ENCODE peak calls at places on chromosomes 4 and X, in six cellular contexts. One of them, this sample, is unnamed.

GRCh38 chr4:88315460-88316017 is 31.2 kb upstream of the PPM1K start:
- DNase-seq in SK-N-SH: no peak
- DNase-seq in hepatocyte: no peak
- DNase-seq in OCI-LY7: no peak
- DNase-seq in MM.1S: no peak
- DNase-seq in neural progenitor cell: no peak
- DNase-seq in this sample: no peak

GRCh38 chr4:147799986-147800555 is 68.2 kb downstream of the ARHGAP10 start:
- DNase-seq in SK-N-SH: no peak
- DNase-seq in hepatocyte: no peak
- DNase-seq in OCI-LY7: no peak
- DNase-seq in MM.1S: peak
- DNase-seq in neural progenitor cell: peak
- DNase-seq in this sample: no peak

GRCh38 chrX:52271212-52271611 is 86.5 kb downstream of the MAGED4 start:
- DNase-seq in SK-N-SH: no peak
- DNase-seq in hepatocyte: peak
- DNase-seq in OCI-LY7: peak
- DNase-seq in MM.1S: peak
- DNase-seq in neural progenitor cell: peak
- DNase-seq in this sample: peak

GRCh38 chr4:10063544-10064300 is 42.4 kb upstream of the SLC2A9 start:
- DNase-seq in SK-N-SH: no peak
- DNase-seq in hepatocyte: peak
- DNase-seq in OCI-LY7: no peak
- DNase-seq in MM.1S: no peak
- DNase-seq in neural progenitor cell: peak
- DNase-seq in this sample: peak

GRCh38 chr4:5517372-5517771 is 191.0 kb downstream of the EVC2 start:
- DNase-seq in SK-N-SH: no peak
- DNase-seq in hepatocyte: no peak
- DNase-seq in OCI-LY7: no peak
- DNase-seq in MM.1S: no peak
- DNase-seq in neural progenitor cell: no peak
- DNase-seq in this sample: no peak

GRCh38 chrX:45527834-45528233 is 327.2 kb upstream of the DIPK2B start:
- DNase-seq in SK-N-SH: no peak
- DNase-seq in hepatocyte: no peak
- DNase-seq in OCI-LY7: no peak
- DNase-seq in MM.1S: no peak
- DNase-seq in neural progenitor cell: no peak
- DNase-seq in this sample: no peak

GRCh38 chr4:63620271-63620670 is 789.0 kb downstream of the TECRL start:
- DNase-seq in SK-N-SH: peak
- DNase-seq in hepatocyte: no peak
- DNase-seq in OCI-LY7: no peak
- DNase-seq in MM.1S: no peak
- DNase-seq in neural progenitor cell: no peak
- DNase-seq in this sample: no peak

GRCh38 chrX:37684426-37684825 is 1.2 kb upstream of the XK start:
- DNase-seq in SK-N-SH: no peak
- DNase-seq in hepatocyte: no peak
- DNase-seq in OCI-LY7: no peak
- DNase-seq in MM.1S: no peak
- DNase-seq in neural progenitor cell: no peak
- DNase-seq in this sample: no peak

GRCh38 chrX:70720721-70721120 is 187.8 kb downstream of the TEX11 start:
- DNase-seq in SK-N-SH: no peak
- DNase-seq in hepatocyte: peak
- DNase-seq in OCI-LY7: no peak
- DNase-seq in MM.1S: no peak
- DNase-seq in neural progenitor cell: no peak
- DNase-seq in this sample: no peak

GRCh38 chr4:127400736-127401346 is 231.9 kb upstream of the INTU start:
- DNase-seq in SK-N-SH: peak
- DNase-seq in hepatocyte: peak
- DNase-seq in OCI-LY7: peak
- DNase-seq in MM.1S: peak
- DNase-seq in neural progenitor cell: peak
- DNase-seq in this sample: peak

GRCh38 chrX:47568656-47569295 is 7.8 kb downstream of the ARAF start:
- DNase-seq in SK-N-SH: peak
- DNase-seq in hepatocyte: no peak
- DNase-seq in OCI-LY7: peak
- DNase-seq in MM.1S: no peak
- DNase-seq in neural progenitor cell: peak
- DNase-seq in this sample: peak

GRCh38 chr4:92339671-92340070 is 35.9 kb downstream of the GRID2 start:
- DNase-seq in SK-N-SH: no peak
- DNase-seq in hepatocyte: no peak
- DNase-seq in OCI-LY7: no peak
- DNase-seq in MM.1S: no peak
- DNase-seq in neural progenitor cell: no peak
- DNase-seq in this sample: no peak

GRCh38 chr4:156113138-156113537 is 159.5 kb upstream of the CTSO start:
- DNase-seq in SK-N-SH: no peak
- DNase-seq in hepatocyte: no peak
- DNase-seq in OCI-LY7: no peak
- DNase-seq in MM.1S: peak
- DNase-seq in neural progenitor cell: no peak
- DNase-seq in this sample: peak

GRCh38 chrX:13167444-13168207 is 123.2 kb upstream of the FAM9C start:
- DNase-seq in SK-N-SH: peak
- DNase-seq in hepatocyte: peak
- DNase-seq in OCI-LY7: peak
- DNase-seq in MM.1S: no peak
- DNase-seq in neural progenitor cell: peak
- DNase-seq in this sample: no peak

GRCh38 chr4:147866532-147867271 is 134.8 kb downstream of the ARHGAP10 start:
- DNase-seq in SK-N-SH: peak
- DNase-seq in hepatocyte: peak
- DNase-seq in OCI-LY7: peak
- DNase-seq in MM.1S: peak
- DNase-seq in neural progenitor cell: peak
- DNase-seq in this sample: peak

GRCh38 chr4:32189130-32189529 is 1469.0 kb downstream of the PCDH7 start:
- DNase-seq in SK-N-SH: no peak
- DNase-seq in hepatocyte: no peak
- DNase-seq in OCI-LY7: no peak
- DNase-seq in MM.1S: no peak
- DNase-seq in neural progenitor cell: no peak
- DNase-seq in this sample: no peak

GRCh38 chrX:142873214-142873613 is 152.5 kb upstream of the SPANXN4 start:
- DNase-seq in SK-N-SH: no peak
- DNase-seq in hepatocyte: no peak
- DNase-seq in OCI-LY7: no peak
- DNase-seq in MM.1S: no peak
- DNase-seq in neural progenitor cell: no peak
- DNase-seq in this sample: no peak

GRCh38 chrX:16114640-16115039 is 8.7 kb upstream of the GRPR start:
- DNase-seq in SK-N-SH: no peak
- DNase-seq in hepatocyte: no peak
- DNase-seq in OCI-LY7: no peak
- DNase-seq in MM.1S: no peak
- DNase-seq in neural progenitor cell: no peak
- DNase-seq in this sample: no peak

GRCh38 chr4:8316251-8316771 is 46.8 kb downstream of the HTRA3 start:
- DNase-seq in SK-N-SH: no peak
- DNase-seq in hepatocyte: no peak
- DNase-seq in OCI-LY7: no peak
- DNase-seq in MM.1S: no peak
- DNase-seq in neural progenitor cell: no peak
- DNase-seq in this sample: peak

GRCh38 chr4:143252478-143252877 is 67.8 kb downstream of the USP38 start:
- DNase-seq in SK-N-SH: no peak
- DNase-seq in hepatocyte: no peak
- DNase-seq in OCI-LY7: no peak
- DNase-seq in MM.1S: no peak
- DNase-seq in neural progenitor cell: no peak
- DNase-seq in this sample: no peak

GRCh38 chr4:184534511-184535391 is 60.4 kb upstream of the IRF2 start:
- DNase-seq in SK-N-SH: no peak
- DNase-seq in hepatocyte: peak
- DNase-seq in OCI-LY7: peak
- DNase-seq in MM.1S: peak
- DNase-seq in neural progenitor cell: no peak
- DNase-seq in this sample: peak
- H2AFZ ChIP-seq in SK-N-SH: peak
- H2AFZ ChIP-seq in hepatocyte: no peak
- H2AFZ ChIP-seq in OCI-LY7: peak
- H2AFZ ChIP-seq in MM.1S: no peak
- H2AFZ ChIP-seq in neural progenitor cell: no peak
- H2AFZ ChIP-seq in this sample: no peak

GRCh38 chr4:2910409-2910808 is 52.8 kb downstream of the NOP14 start:
- DNase-seq in SK-N-SH: no peak
- DNase-seq in hepatocyte: no peak
- DNase-seq in OCI-LY7: peak
- DNase-seq in MM.1S: no peak
- DNase-seq in neural progenitor cell: peak
- DNase-seq in this sample: peak

GRCh38 chr4:2911868-2912267 is 51.3 kb downstream of the NOP14 start:
- DNase-seq in SK-N-SH: no peak
- DNase-seq in hepatocyte: no peak
- DNase-seq in OCI-LY7: no peak
- DNase-seq in MM.1S: no peak
- DNase-seq in neural progenitor cell: no peak
- DNase-seq in this sample: no peak

GRCh38 chr4:2915789-2916188 is 47.4 kb downstream of the NOP14 start:
- DNase-seq in SK-N-SH: no peak
- DNase-seq in hepatocyte: no peak
- DNase-seq in OCI-LY7: no peak
- DNase-seq in MM.1S: no peak
- DNase-seq in neural progenitor cell: no peak
- DNase-seq in this sample: no peak

GRCh38 chr4:2913168-2913567 is 50.0 kb downstream of the NOP14 start:
- DNase-seq in SK-N-SH: no peak
- DNase-seq in hepatocyte: no peak
- DNase-seq in OCI-LY7: no peak
- DNase-seq in MM.1S: no peak
- DNase-seq in neural progenitor cell: no peak
- DNase-seq in this sample: no peak

DNA sequence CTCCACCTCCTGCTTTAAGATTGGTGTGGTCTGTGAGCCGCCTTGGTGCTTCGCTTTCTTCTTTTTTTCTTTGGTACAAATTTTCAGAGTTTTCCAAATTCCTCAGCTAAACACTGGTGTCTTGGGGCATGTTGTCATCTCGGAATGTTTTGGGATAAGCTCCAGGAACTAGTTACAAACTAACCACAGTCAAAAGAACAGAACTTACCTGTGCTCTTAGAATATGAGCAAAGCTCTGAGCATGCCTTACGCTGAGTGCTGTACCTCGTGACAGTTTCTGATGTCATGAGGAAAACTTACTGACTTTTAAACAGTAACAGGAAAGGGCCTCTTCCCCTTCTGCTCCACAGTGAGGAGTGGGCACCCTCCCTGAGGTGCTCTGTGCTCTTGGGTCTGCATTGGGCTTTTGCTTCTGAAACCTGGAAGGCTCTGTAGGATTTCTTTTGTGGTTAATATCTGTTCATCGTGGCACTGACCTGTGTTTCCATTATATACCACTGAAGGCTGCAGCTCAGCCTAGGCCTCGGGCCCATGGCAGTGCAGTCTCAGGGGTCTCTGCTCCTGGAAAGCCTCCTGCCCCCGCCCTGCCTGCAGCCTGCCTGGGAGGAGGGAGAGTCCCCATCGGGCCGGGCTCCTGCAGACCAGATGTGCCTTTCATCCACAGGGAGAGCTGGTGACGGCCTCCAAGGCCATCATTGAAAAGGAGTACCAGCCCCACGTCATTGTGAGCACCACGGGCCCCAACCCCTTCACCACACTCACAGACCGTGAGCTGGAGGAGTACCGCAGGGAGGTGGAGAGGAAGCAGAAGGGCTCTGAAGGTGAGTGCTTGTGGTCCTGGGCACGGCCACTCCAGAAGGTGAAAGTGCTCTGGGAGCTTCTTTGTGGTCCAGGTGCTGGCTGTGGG is 48.7 kb downstream of the NOP14 start:
- DNase-seq in SK-N-SH: no peak
- DNase-seq in hepatocyte: no peak
- DNase-seq in OCI-LY7: no peak
- DNase-seq in MM.1S: no peak
- DNase-seq in neural progenitor cell: no peak
- DNase-seq in this sample: no peak
- TF ChIP-seq EZH2phosphoT487 in SK-N-SH: no peak
- TF ChIP-seq EZH2phosphoT487 in hepatocyte: no peak
- TF ChIP-seq EZH2phosphoT487 in OCI-LY7: no peak
- TF ChIP-seq EZH2phosphoT487 in MM.1S: no peak
- TF ChIP-seq EZH2phosphoT487 in neural progenitor cell: no peak
- TF ChIP-seq EZH2phosphoT487 in this sample: no peak

DNA sequence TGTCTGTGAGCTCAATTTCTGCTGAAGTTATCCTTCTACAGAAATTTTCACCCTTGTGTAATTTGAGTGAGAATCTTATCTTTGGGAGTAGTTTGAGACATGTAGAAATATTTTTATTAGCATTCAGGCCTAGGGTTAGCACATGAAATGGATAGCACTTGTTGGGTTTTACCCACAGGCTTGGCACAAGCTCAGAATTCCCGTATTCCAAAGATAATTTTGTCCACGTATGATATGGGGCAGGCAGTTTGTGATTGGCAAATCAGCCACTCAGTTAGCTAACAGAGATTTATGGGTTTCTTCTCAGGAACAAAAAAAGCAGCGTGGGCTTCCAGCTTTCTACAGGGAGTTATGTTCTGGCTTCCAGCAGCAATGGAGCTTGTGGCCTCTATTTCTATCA is 117.9 kb upstream of the DCAF8L1 start:
- DNase-seq in SK-N-SH: no peak
- DNase-seq in hepatocyte: no peak
- DNase-seq in OCI-LY7: no peak
- DNase-seq in MM.1S: no peak
- DNase-seq in neural progenitor cell: no peak
- DNase-seq in this sample: no peak
- H2AFZ ChIP-seq in SK-N-SH: no peak
- H2AFZ ChIP-seq in hepatocyte: no peak
- H2AFZ ChIP-seq in OCI-LY7: no peak
- H2AFZ ChIP-seq in MM.1S: no peak
- H2AFZ ChIP-seq in neural progenitor cell: no peak
- H2AFZ ChIP-seq in this sample: no peak

DNA sequence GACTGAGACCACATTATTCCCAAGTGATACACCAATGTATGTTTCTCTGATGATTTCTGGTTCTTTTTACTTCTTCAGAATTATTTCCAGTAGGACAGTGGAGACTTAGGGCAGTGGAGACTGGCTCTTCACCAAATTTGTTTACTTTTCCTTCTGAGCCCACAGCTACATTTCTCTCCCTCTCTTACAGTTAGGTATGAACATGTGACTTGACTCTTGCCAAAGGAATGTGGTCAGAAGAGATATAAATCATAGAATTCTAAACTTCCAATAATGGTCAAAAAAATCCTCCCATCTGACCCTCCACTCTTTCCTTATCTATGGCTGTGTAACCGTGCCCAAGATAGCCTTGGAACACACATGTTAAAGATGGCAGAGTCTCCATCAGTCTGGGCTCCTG is 261.0 kb downstream of the COL25A1 start:
- DNase-seq in SK-N-SH: no peak
- DNase-seq in hepatocyte: no peak
- DNase-seq in OCI-LY7: no peak
- DNase-seq in MM.1S: no peak
- DNase-seq in neural progenitor cell: no peak
- DNase-seq in this sample: no peak
- TF ChIP-seq EZH2phosphoT487 in SK-N-SH: no peak
- TF ChIP-seq EZH2phosphoT487 in hepatocyte: no peak
- TF ChIP-seq EZH2phosphoT487 in OCI-LY7: no peak
- TF ChIP-seq EZH2phosphoT487 in MM.1S: no peak
- TF ChIP-seq EZH2phosphoT487 in neural progenitor cell: no peak
- TF ChIP-seq EZH2phosphoT487 in this sample: no peak

This sample was measured in GM23338.